ENCODE peak calls at places on chromosomes 2 and 18, in five cellular contexts. Q is GM23248, K is astrocyte, D is GM12878, I is hepatocyte. H is an unnamed sample.

GRCh38 chr2:195763866-195764265 is 106.8 kb downstream of the SLC39A10 start:
- DNase-seq in Q (no peak), K (no peak), D (no peak), I (no peak), H (no peak)

GRCh38 chr2:138827426-138828054 is 47.4 kb upstream of the NXPH2 start:
- DNase-seq in Q (peak), K (peak), D (peak), I (peak), H (peak)

GRCh38 chr2:127226520-127227263 is 6.6 kb upstream of the CYP27C1 start:
- DNase-seq in Q (peak), K (peak), D (peak), I (peak), H (peak)

GRCh38 chr2:30666307-30666874 is 140.9 kb downstream of the CAPN13 start:
- DNase-seq in Q (peak), K (peak), D (peak), I (peak), H (peak)

GRCh38 chr2:24466871-24467870 is 23.9 kb upstream of the NCOA1 start:
- DNase-seq in Q (no peak), K (no peak), D (no peak), I (peak), H (no peak)

GRCh38 chr2:237593596-237594310 is 3.2 kb upstream of the RAB17 start:
- DNase-seq in Q (no peak), K (no peak), D (no peak), I (no peak), H (no peak)

GRCh38 chr2:109478906-109479493 is 134.8 kb downstream of the SEPTIN10 start:
- DNase-seq in Q (no peak), K (no peak), D (no peak), I (no peak), H (no peak)

GRCh38 chr18:74499633-74500032 is 3.5 kb downstream of the CNDP2 start:
- DNase-seq in Q (peak), K (peak), D (peak), I (peak), H (no peak)

GRCh38 chr2:188524519-188525113 is 232.9 kb downstream of the GULP1 start:
- DNase-seq in Q (peak), K (peak), D (no peak), I (peak), H (peak)

DNA sequence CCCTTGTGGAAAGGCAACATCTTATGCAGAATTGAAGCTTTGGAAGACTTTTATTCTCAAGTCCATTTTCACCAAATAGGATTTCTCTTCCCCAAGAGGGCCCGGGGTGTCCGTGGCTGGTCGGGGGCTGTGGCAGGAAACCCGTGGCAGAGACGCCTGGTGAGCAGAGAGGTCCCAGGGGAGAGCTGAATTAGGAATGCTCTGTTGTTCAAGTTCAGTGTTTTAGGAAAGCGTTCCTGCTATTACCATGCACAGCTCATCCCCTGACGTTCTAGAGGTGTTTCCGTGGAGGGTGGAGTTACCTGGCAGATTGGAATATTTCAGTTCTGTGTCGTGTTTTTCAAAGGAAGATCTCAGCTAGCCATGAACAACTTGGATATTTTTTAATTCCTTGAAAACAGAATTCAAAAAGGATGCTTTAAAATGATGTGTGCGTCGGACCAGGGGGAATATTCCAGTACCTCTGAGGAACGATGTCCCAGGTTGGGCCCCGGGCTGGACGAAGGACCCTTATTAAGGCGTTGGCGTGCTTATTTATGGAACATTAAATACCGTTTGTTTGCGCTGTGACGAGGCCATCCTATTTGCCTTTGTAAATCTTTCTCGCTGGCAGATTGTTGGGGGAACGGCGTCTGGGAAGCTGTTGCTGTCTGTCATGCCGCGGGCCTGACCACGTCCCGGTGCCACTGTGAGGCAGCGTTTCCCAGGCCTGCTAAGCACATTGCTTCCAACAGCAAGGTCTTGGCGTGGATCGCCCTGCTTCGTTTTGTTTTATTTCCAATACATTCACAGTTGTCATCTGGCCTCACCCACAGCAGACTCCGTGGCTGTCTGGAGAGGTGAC is 8.2 kb downstream of the NFATC1 start:
- DNase-seq in Q (peak), K (no peak), D (no peak), I (no peak), H (peak)
- H3K4me3 ChIP-seq in Q (no peak), K (no peak), D (no peak), I (no peak), H (no peak)

DNA sequence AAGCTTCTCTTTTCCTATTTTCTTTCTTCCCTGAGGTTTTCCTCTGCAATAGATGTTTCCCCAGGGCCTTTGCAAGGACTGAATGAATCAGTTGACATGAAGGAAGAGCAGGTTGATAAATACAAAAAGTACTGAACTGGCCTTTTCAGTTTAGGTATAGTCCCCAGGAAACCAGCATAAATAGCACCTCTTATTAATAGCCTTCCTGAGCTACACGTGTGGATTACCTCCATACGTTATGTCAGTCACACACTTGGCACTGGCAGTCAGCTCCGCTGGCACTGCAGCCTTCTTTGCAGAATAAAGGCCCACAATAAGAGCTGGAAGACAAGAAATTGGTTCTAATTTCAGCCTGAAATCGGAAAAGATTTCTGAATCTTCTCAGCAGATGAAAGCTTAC is 60.7 kb downstream of the KCTD18 start:
- DNase-seq in Q (no peak), K (no peak), D (no peak), I (no peak), H (no peak)
- TF ChIP-seq EZH2 in Q (no peak), K (no peak), D (no peak), I (no peak), H (no peak)

GRCh38 chr2:215431290-215431689 is 4.6 kb downstream of the FN1 start:
- DNase-seq in Q (peak), K (no peak), D (no peak), I (no peak), H (no peak)

GRCh38 chr2:215431778-215432758 is 3.8 kb downstream of the FN1 start:
- DNase-seq in Q (peak), K (peak), D (no peak), I (no peak), H (no peak)

GRCh38 chr2:215430528-215431187 is 5.2 kb downstream of the FN1 start:
- DNase-seq in Q (peak), K (peak), D (no peak), I (no peak), H (no peak)

GRCh38 chr2:215434447-215435260 is 1.2 kb downstream of the FN1 start:
- DNase-seq in Q (peak), K (no peak), D (no peak), I (no peak), H (no peak)

DNA sequence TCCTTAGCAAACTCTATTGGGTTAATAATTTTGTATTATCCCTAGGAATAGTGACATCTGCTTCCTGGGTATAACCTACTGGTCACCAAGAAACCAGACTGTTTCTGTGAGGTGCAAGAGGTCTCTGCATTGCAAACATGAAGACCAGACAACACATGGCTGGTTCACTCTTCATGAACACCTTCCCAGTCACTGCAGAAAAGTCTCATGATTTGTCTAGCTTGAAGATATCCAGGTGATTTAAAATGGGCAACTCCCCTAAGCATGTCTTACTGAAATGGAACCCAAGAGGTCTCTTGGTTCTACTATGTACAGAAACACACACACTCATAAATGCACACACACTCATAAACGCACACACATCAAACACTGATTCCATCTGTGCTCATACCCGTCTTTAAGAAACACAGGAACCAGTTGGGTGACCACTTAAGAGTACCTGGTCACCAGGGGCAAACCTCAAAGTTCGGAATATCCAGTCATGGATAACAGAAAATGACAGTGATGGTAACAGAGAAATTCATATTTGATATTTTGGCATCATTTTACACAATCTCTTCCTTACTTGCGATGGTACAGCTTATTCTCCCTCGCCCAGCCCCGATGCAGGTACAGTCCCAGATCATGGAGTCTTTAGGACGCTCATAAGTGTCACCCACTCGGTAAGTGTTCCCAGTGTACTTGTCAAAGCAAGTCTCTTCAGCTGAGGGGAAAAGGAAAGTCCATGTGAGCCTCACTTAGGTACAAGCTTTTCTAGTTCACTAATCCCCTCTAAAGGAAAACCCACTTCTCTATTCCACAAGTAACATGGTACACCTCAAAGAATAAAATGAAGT is 2.9 kb downstream of the FN1 start:
- DNase-seq in Q (peak), K (no peak), D (no peak), I (no peak), H (no peak)
- H3K27ac ChIP-seq in Q (peak), K (peak), D (no peak), I (peak), H (peak)

DNA sequence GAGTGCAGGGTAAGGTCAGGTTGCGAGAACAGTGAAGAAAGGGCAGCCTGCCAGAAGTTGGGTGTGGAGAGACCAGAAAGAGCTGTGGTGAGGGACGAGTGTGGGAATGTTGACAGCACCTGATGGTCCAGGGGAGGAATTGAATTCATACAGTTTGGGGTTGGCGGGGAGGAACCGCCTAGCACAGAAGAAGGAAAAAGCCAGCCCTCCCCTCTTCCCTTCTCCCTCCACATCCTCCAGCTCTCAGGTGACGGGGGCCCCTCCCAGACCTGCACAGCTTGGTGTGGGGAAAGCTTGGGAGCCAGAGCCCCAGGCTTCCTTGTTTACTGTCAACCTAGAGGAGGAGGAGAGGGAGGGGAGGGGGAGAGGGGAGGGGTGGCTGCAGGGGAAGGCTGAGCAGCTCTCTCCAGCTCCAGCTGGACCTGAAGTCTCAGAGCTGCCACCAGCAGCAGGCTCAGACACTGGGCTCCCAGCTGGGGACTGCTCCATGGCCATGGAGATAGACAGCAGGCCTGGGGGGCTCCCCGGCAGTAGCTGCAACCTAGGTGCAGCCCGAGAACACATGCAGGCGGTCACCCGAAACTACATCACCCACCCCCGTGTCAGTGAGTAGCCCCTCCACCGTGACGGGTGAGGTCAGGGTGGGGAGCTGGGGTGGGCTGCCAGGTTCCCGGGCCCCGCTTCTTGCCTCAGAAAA is at the start of gene ATP6V1B1:
- DNase-seq in Q (no peak), K (no peak), D (no peak), I (peak), H (no peak)
- H3K4me3 ChIP-seq in Q (no peak), K (no peak), D (no peak), I (no peak), H (no peak)

DNA sequence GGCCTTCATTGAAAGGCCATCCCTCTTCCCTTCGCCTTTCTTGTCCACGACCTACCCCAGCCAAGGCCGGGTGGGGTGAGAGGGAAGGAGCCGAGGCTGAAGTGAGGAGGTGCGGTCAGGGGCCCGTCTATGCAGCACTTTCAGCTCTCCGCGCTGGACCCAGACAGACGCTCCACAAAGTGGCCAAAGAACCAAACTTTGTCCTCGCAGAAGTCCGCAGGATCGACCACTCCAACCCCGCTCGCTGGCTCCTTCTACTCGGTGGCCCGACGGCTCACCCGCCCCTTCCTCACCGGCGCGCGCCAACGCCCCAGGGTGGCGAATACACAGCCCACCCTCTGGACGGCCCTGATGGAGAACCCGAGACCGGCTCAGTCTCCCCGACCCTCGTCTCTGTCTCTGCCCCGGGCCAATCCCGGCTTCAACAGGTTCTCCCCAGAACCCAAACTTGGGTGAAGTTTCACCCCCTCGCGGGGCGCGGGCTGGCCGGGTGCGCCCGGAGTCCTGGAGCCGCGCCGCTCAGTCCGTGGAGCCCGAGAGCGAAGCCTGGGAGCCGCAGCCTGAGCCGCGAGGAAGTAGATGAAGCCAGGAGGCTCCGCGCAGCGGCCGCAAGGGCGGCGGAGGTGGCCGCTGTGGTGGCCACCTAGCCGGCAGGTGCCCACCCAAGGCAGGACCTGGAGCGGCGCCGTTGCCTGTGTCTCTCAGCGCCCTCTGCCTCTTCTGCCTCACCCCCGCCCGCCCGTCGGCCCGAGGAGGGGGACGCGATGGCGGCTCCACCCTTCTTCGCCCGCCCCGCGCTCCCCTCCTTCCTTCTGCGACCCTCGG is 26.7 kb upstream of the ALPP start:
- DNase-seq in Q (no peak), K (no peak), D (no peak), I (no peak), H (no peak)
- TF ChIP-seq EZH2 in Q (peak), K (peak), D (no peak), I (no peak), H (peak)

GRCh38 chr2:33131820-33132219 is 185.1 kb downstream of the LTBP1 start:
- DNase-seq in Q (peak), K (no peak), D (no peak), I (no peak), H (no peak)
- H3K27ac ChIP-seq in Q (no peak), K (no peak), D (no peak), I (no peak), H (no peak)

GRCh38 chr18:62386616-62387015 is 61.5 kb downstream of the TNFRSF11A start:
- DNase-seq in Q (no peak), K (no peak), D (no peak), I (no peak), H (no peak)

GRCh38 chr18:62387257-62387656 is 62.1 kb downstream of the TNFRSF11A start:
- DNase-seq in Q (no peak), K (no peak), D (no peak), I (no peak), H (no peak)

GRCh38 chr18:62386091-62386490 is 61.0 kb downstream of the TNFRSF11A start:
- DNase-seq in Q (no peak), K (no peak), D (no peak), I (no peak), H (no peak)

GRCh38 chr18:62384068-62384467 is 59.0 kb downstream of the TNFRSF11A start:
- DNase-seq in Q (no peak), K (no peak), D (no peak), I (no peak), H (no peak)

GRCh38 chr18:62384610-62385097 is 59.5 kb downstream of the TNFRSF11A start:
- DNase-seq in Q (no peak), K (no peak), D (no peak), I (peak), H (no peak)
- H3K4me3 ChIP-seq in Q (no peak), K (peak), D (no peak), I (no peak), H (no peak)

DNA sequence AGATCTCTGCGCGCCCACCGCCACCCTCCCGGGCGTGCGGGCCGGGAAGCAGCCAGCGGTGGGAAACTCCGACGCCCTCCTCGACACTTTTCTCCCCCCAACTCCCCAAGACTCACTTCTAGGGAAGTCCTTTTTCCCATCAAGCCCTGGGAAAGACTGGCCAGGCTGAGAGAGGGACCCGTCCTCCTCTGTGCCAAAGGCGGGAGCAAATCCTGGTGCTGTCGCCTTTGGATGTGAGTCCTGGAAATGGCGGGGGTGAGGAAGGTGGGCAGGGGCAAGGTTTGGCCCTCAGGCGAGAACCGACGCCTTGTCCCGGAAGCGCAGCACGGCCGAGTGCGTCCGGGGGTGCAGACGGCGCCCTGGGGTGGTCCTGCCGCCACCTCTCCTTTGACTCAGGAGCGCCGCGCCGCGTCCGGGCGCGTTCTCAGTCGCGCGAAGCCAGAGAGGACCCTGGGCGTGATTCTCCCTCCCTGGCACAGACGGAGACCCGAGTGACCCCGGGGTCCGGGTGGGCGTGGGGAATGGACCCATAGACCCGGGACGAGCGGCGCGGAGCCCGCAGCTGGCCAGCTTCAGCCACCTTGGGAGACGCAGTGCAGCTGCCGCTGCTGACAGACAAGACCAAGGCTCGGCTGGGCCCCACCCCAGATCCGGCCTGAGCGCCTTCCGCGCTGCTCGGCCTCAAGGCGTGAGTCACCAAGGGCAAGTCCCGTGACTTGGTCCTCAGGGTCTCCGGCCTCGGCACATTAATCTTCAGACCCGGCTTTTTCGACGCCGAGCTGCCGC is 3.5 kb upstream of the LBX2 start:
- DNase-seq in Q (peak), K (peak), D (no peak), I (peak), H (no peak)
- TF ChIP-seq EZH2 in Q (no peak), K (no peak), D (no peak), I (peak), H (no peak)